ENCODE peak calls at places on chromosome 16, in eight cellular contexts. T is stimulated activated CD4-positive, alpha-beta T cell treated with anti-CD3 and anti-CD28 coated beads, Interleukin-15, amount 100 ng/mL, for 1 hour; V is iris pigment epithelial cell; P is activated CD8-positive, alpha-beta memory T cell treated with anti-CD3 and anti-CD28 coated beads for 4 hours; Q is upper lobe of right lung; H is CD8-positive, alpha-beta memory T cell; E is germinal center; S is activated CD4-positive, alpha-beta memory T cell treated with anti-CD3 and anti-CD28 coated beads, Interleukin-2, amount 10 ng/mL, durations not matched to agents 7 days and 5 days. I is an unnamed sample.

GRCh38 chr16:49641250-49641649 is 214.7 kb downstream of the ZNF423 start:
- DNase-seq in E (no peak), P (no peak), S (no peak), Q (no peak), T (no peak), H (no peak), V (no peak), I (no peak)

GRCh38 chr16:87688876-87689815 is 76.6 kb downstream of the KLHDC4 start:
- DNase-seq in E (no peak), Q (no peak), S (no peak), P (no peak), T (no peak), V (no peak), H (no peak), I (no peak)

GRCh38 chr16:2474877-2475412 is at the start of gene TBC1D24:
- DNase-seq in T (peak), E (peak), P (peak), Q (peak), V (peak), S (peak), H (peak), I (peak)

GRCh38 chr16:53805113-53805512 is 101.2 kb downstream of the FTO start:
- DNase-seq in Q (no peak), S (no peak), T (no peak), E (no peak), H (no peak), P (no peak), V (no peak), I (no peak)

GRCh38 chr16:11061629-11062270 is 117.4 kb downstream of the CLEC16A start:
- DNase-seq in H (no peak), E (no peak), T (no peak), P (no peak), V (no peak), S (no peak), Q (peak), I (no peak)

GRCh38 chr16:21565816-21566669 is 33.3 kb upstream of the METTL9 start:
- DNase-seq in V (peak), E (no peak), S (no peak), T (no peak), H (no peak), Q (no peak), P (no peak), I (no peak)

GRCh38 chr16:785563-786535 is 2.3 kb downstream of the RPUSD1 start:
- DNase-seq in P (peak), E (peak), Q (peak), T (peak), S (peak), H (peak), V (peak), I (peak)

GRCh38 chr16:74455619-74456289 is 34.5 kb upstream of the CLEC18B start:
- DNase-seq in V (peak), T (no peak), Q (no peak), P (no peak), E (no peak), S (no peak), H (no peak), I (no peak)

GRCh38 chr16:7561908-7562405 is 229.3 kb downstream of the RBFOX1 start:
- DNase-seq in H (no peak), P (no peak), E (no peak), S (no peak), V (no peak), Q (no peak), T (no peak), I (no peak)

GRCh38 chr16:85798901-85799496 is 345 bp downstream of the EMC8 start:
- DNase-seq in T (no peak), V (peak), P (peak), E (peak), H (peak), S (peak), Q (peak), I (peak)

GRCh38 chr16:89842471-89843408 is 14.5 kb downstream of the SPIRE2 start:
- DNase-seq in Q (no peak), V (peak), H (no peak), P (no peak), S (no peak), E (no peak), T (no peak), I (no peak)

GRCh38 chr16:53864819-53865491 is 161.0 kb downstream of the FTO start:
- DNase-seq in S (no peak), T (no peak), V (peak), H (no peak), P (no peak), Q (no peak), E (no peak), I (no peak)

GRCh38 chr16:84357191-84357651 is 11.1 kb upstream of the ATP2C2 start:
- DNase-seq in V (peak), H (no peak), P (no peak), E (no peak), T (no peak), Q (no peak), S (peak), I (no peak)

I was measured in activated naive CD4-positive, alpha-beta T cell treated with anti-CD3 and anti-CD28 coated beads, Interleukin-2, amount 50 U/mL, for 72 hours.